ENCODE peak calls at places on chromosome 5, in four cellular contexts. One of them, this sample, is unnamed.

GRCh38 chr5:64210866-64211265 is 45.2 kb downstream of the RNF180 start:
- DNase-seq in MV-4-11: no peak
- DNase-seq in right lobe of liver: no peak
- DNase-seq in stimulated activated CD8-positive, alpha-beta memory T cell treated with anti-CD3 and anti-CD28 coated beads, Interleukin-15, amount 100 ng/mL, for 48 hours: no peak
- DNase-seq in this sample: no peak

GRCh38 chr5:169013846-169014245 is 287.1 kb downstream of the SLIT3 start:
- DNase-seq in MV-4-11: no peak
- DNase-seq in right lobe of liver: no peak
- DNase-seq in stimulated activated CD8-positive, alpha-beta memory T cell treated with anti-CD3 and anti-CD28 coated beads, Interleukin-15, amount 100 ng/mL, for 48 hours: no peak
- DNase-seq in this sample: no peak

GRCh38 chr5:168408561-168409321 is 77.5 kb upstream of the RARS1 start:
- DNase-seq in MV-4-11: no peak
- DNase-seq in right lobe of liver: no peak
- DNase-seq in stimulated activated CD8-positive, alpha-beta memory T cell treated with anti-CD3 and anti-CD28 coated beads, Interleukin-15, amount 100 ng/mL, for 48 hours: no peak
- DNase-seq in this sample: no peak

GRCh38 chr5:117103703-117104102 is 529.1 kb upstream of the SEMA6A start:
- DNase-seq in MV-4-11: no peak
- DNase-seq in right lobe of liver: no peak
- DNase-seq in stimulated activated CD8-positive, alpha-beta memory T cell treated with anti-CD3 and anti-CD28 coated beads, Interleukin-15, amount 100 ng/mL, for 48 hours: no peak
- DNase-seq in this sample: no peak

GRCh38 chr5:101143526-101143925 is 240.4 kb upstream of the ST8SIA4 start:
- DNase-seq in MV-4-11: no peak
- DNase-seq in right lobe of liver: no peak
- DNase-seq in stimulated activated CD8-positive, alpha-beta memory T cell treated with anti-CD3 and anti-CD28 coated beads, Interleukin-15, amount 100 ng/mL, for 48 hours: no peak
- DNase-seq in this sample: no peak

GRCh38 chr5:159586941-159587340 is 256.7 kb upstream of the IL12B start:
- DNase-seq in MV-4-11: no peak
- DNase-seq in right lobe of liver: no peak
- DNase-seq in stimulated activated CD8-positive, alpha-beta memory T cell treated with anti-CD3 and anti-CD28 coated beads, Interleukin-15, amount 100 ng/mL, for 48 hours: no peak
- DNase-seq in this sample: no peak

GRCh38 chr5:169258372-169259000 is 42.5 kb downstream of the SLIT3 start:
- DNase-seq in MV-4-11: no peak
- DNase-seq in right lobe of liver: no peak
- DNase-seq in stimulated activated CD8-positive, alpha-beta memory T cell treated with anti-CD3 and anti-CD28 coated beads, Interleukin-15, amount 100 ng/mL, for 48 hours: no peak
- DNase-seq in this sample: no peak

GRCh38 chr5:178279026-178279722 is 46.6 kb upstream of the PHYKPL start:
- DNase-seq in MV-4-11: no peak
- DNase-seq in right lobe of liver: peak
- DNase-seq in stimulated activated CD8-positive, alpha-beta memory T cell treated with anti-CD3 and anti-CD28 coated beads, Interleukin-15, amount 100 ng/mL, for 48 hours: no peak
- DNase-seq in this sample: no peak

GRCh38 chr5:65120371-65120967 is 351.7 kb downstream of the CWC27 start:
- DNase-seq in MV-4-11: no peak
- DNase-seq in right lobe of liver: no peak
- DNase-seq in stimulated activated CD8-positive, alpha-beta memory T cell treated with anti-CD3 and anti-CD28 coated beads, Interleukin-15, amount 100 ng/mL, for 48 hours: no peak
- DNase-seq in this sample: no peak

GRCh38 chr5:103305829-103306228 is 47.3 kb downstream of the MACIR start:
- DNase-seq in MV-4-11: no peak
- DNase-seq in right lobe of liver: no peak
- DNase-seq in stimulated activated CD8-positive, alpha-beta memory T cell treated with anti-CD3 and anti-CD28 coated beads, Interleukin-15, amount 100 ng/mL, for 48 hours: no peak
- DNase-seq in this sample: no peak

GRCh38 chr5:124104344-124104743 is 592.4 kb downstream of the CSNK1G3 start:
- DNase-seq in MV-4-11: no peak
- DNase-seq in right lobe of liver: no peak
- DNase-seq in stimulated activated CD8-positive, alpha-beta memory T cell treated with anti-CD3 and anti-CD28 coated beads, Interleukin-15, amount 100 ng/mL, for 48 hours: no peak
- DNase-seq in this sample: no peak

GRCh38 chr5:150297236-150297890 is 5.3 kb downstream of the ARSI start:
- DNase-seq in MV-4-11: no peak
- DNase-seq in right lobe of liver: peak
- DNase-seq in stimulated activated CD8-positive, alpha-beta memory T cell treated with anti-CD3 and anti-CD28 coated beads, Interleukin-15, amount 100 ng/mL, for 48 hours: no peak
- DNase-seq in this sample: no peak

GRCh38 chr5:143694357-143694756 is 117.6 kb upstream of the HMHB1 start:
- DNase-seq in MV-4-11: no peak
- DNase-seq in right lobe of liver: no peak
- DNase-seq in stimulated activated CD8-positive, alpha-beta memory T cell treated with anti-CD3 and anti-CD28 coated beads, Interleukin-15, amount 100 ng/mL, for 48 hours: no peak
- DNase-seq in this sample: no peak

GRCh38 chr5:133918731-133919130 is 49.7 kb downstream of the C5orf15 start:
- DNase-seq in MV-4-11: no peak
- DNase-seq in right lobe of liver: no peak
- DNase-seq in stimulated activated CD8-positive, alpha-beta memory T cell treated with anti-CD3 and anti-CD28 coated beads, Interleukin-15, amount 100 ng/mL, for 48 hours: no peak
- DNase-seq in this sample: no peak

GRCh38 chr5:11504794-11505193 is 399.5 kb downstream of the CTNND2 start:
- DNase-seq in MV-4-11: no peak
- DNase-seq in right lobe of liver: no peak
- DNase-seq in stimulated activated CD8-positive, alpha-beta memory T cell treated with anti-CD3 and anti-CD28 coated beads, Interleukin-15, amount 100 ng/mL, for 48 hours: no peak
- DNase-seq in this sample: no peak

GRCh38 chr5:23089316-23089715 is 236.2 kb upstream of the CDH12 start:
- DNase-seq in MV-4-11: no peak
- DNase-seq in right lobe of liver: peak
- DNase-seq in stimulated activated CD8-positive, alpha-beta memory T cell treated with anti-CD3 and anti-CD28 coated beads, Interleukin-15, amount 100 ng/mL, for 48 hours: no peak
- DNase-seq in this sample: no peak

GRCh38 chr5:73363911-73364730 is 84.5 kb downstream of the FOXD1 start:
- DNase-seq in MV-4-11: peak
- DNase-seq in right lobe of liver: no peak
- DNase-seq in stimulated activated CD8-positive, alpha-beta memory T cell treated with anti-CD3 and anti-CD28 coated beads, Interleukin-15, amount 100 ng/mL, for 48 hours: no peak
- DNase-seq in this sample: no peak

GRCh38 chr5:103646698-103647614 is 84.4 kb upstream of the NUDT12 start:
- DNase-seq in MV-4-11: no peak
- DNase-seq in right lobe of liver: no peak
- DNase-seq in stimulated activated CD8-positive, alpha-beta memory T cell treated with anti-CD3 and anti-CD28 coated beads, Interleukin-15, amount 100 ng/mL, for 48 hours: no peak
- DNase-seq in this sample: no peak

GRCh38 chr5:168844566-168845296 is 265.6 kb upstream of the PANK3 start:
- DNase-seq in MV-4-11: no peak
- DNase-seq in right lobe of liver: no peak
- DNase-seq in stimulated activated CD8-positive, alpha-beta memory T cell treated with anti-CD3 and anti-CD28 coated beads, Interleukin-15, amount 100 ng/mL, for 48 hours: no peak
- DNase-seq in this sample: no peak